ENCODE peak calls at places on chromosomes 2 and 18, in four cellular contexts. U is GM12891, Y is K562, C is GM12878. B is an unnamed sample.

GRCh38 chr2:180203972-180204371 is 196.9 kb upstream of the CWC22 start:
- DNase-seq in U (no peak), Y (no peak), C (no peak), B (no peak)

GRCh38 chr2:172813314-172813888 is 77.8 kb downstream of the RAPGEF4 start:
- DNase-seq in U (no peak), Y (no peak), C (no peak), B (no peak)

GRCh38 chr2:18834341-18834740 is 245.0 kb upstream of the NT5C1B start:
- DNase-seq in U (no peak), Y (no peak), C (no peak), B (no peak)

GRCh38 chr18:79326413-79327198 is 69.1 kb upstream of the NFATC1 start:
- DNase-seq in U (no peak), Y (no peak), C (no peak), B (no peak)

GRCh38 chr2:70085711-70086277 is 1.5 kb upstream of the PCBP1 start:
- DNase-seq in U (no peak), Y (no peak), C (no peak), B (no peak)

GRCh38 chr2:102717308-102718018 is 44.4 kb upstream of the TMEM182 start:
- DNase-seq in U (no peak), Y (no peak), C (no peak), B (no peak)

GRCh38 chr18:49399003-49399402 is 61.4 kb downstream of the DYM start:
- DNase-seq in U (no peak), Y (no peak), C (no peak), B (peak)

GRCh38 chr18:13388586-13389490 is 170.3 kb downstream of the LDLRAD4 start:
- DNase-seq in U (no peak), Y (no peak), C (no peak), B (no peak)

GRCh38 chr2:231411237-231411636 is 15.7 kb downstream of the B3GNT7 start:
- DNase-seq in U (no peak), Y (no peak), C (no peak), B (no peak)

GRCh38 chr2:53670351-53670750 is 97.3 kb upstream of the CHAC2 start:
- DNase-seq in U (no peak), Y (no peak), C (no peak), B (no peak)

DNA sequence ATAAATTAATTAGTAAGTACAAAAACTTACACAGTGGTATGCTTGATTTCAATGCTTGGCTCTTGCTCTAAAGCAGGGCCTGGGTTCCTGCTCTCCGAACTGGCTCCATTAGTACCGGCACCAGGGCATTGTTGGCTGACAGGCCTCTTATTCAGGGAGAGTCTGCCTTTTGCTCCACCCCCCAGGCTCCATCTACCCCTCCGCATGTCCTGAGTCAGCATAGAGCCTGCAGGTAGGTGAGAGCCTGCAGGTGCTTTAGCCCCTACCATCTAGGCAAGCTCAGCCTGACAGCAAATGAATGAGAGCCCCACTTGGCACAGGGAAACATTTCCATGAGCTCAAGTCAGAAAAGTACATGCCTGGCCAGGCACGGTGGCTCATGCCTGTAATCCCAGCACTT is 35.1 kb upstream of the EFHD1 start:
- DNase-seq in U (no peak), Y (no peak), C (no peak), B (no peak)
- TF ChIP-seq SPI1 in U (no peak), Y (no peak), C (no peak), B (no peak)

GRCh38 chr2:28412625-28413151 is 20.0 kb downstream of the FOSL2 start:
- DNase-seq in U (no peak), Y (no peak), C (no peak), B (no peak)

GRCh38 chr2:28411956-28412609 is 19.4 kb downstream of the FOSL2 start:
- DNase-seq in U (no peak), Y (no peak), C (no peak), B (no peak)

GRCh38 chr2:28414583-28414982 is 21.9 kb downstream of the FOSL2 start:
- DNase-seq in U (no peak), Y (no peak), C (no peak), B (no peak)

GRCh38 chr2:28413896-28414290 is 21.2 kb downstream of the FOSL2 start:
- DNase-seq in U (no peak), Y (no peak), C (no peak), B (no peak)

GRCh38 chr2:28413152-28413895 is 20.7 kb downstream of the FOSL2 start:
- DNase-seq in U (no peak), Y (peak), C (no peak), B (no peak)
- TF ChIP-seq SPI1 in U (no peak), Y (no peak), C (no peak), B (no peak)

GRCh38 chr2:28681216-28681981 is 70.2 kb upstream of the PPP1CB start:
- DNase-seq in U (peak), Y (no peak), C (peak), B (no peak)
- TF ChIP-seq SPI1 in U (no peak), Y (no peak), C (no peak), B (no peak)

GRCh38 chr2:187008111-187008510 is 159.1 kb upstream of the ZSWIM2 start:
- DNase-seq in U (no peak), Y (no peak), C (no peak), B (no peak)
- TF ChIP-seq SPI1 in U (no peak), Y (no peak), C (no peak), B (no peak)